ENCODE peak calls at places on chromosomes 6 and 20, in four cellular contexts. J is GM12878, A is HepG2, Z is K562. H is an unnamed sample.
A peak's percentile ranks its signal among the peaks of the same experiment; 100 is the strongest.

GRCh38 chr6:121817141-121817540 is 381.7 kb downstream of the GJA1 start:
- DNase-seq in J (no peak), A (no peak), Z (no peak), H (no peak)

GRCh38 chr6:159714404-159714803 is 12.9 kb upstream of the WTAP start:
- DNase-seq in J (no peak), A (no peak), Z (no peak), H (no peak)

GRCh38 chr6:3026811-3027626 is 27.3 kb downstream of the NQO2 start:
- DNase-seq in J (peak; percentile 63), A (no peak), Z (peak; percentile 80), H (no peak)

GRCh38 chr6:133724726-133725125 is 164.2 kb upstream of the TCF21 start:
- DNase-seq in J (no peak), A (no peak), Z (no peak), H (no peak)

GRCh38 chr6:37314803-37315515 is 38.8 kb upstream of the RNF8 start:
- DNase-seq in J (no peak), A (peak; percentile 48), Z (peak; percentile 95), H (peak; percentile 17)

GRCh38 chr6:56620229-56620868 is 22.3 kb downstream of the DST start:
- DNase-seq in J (no peak), A (no peak), Z (no peak), H (no peak)

GRCh38 chr20:5657190-5657872 is 92.9 kb upstream of the SHLD1 start:
- DNase-seq in J (no peak), A (peak; percentile 70), Z (no peak), H (no peak)

GRCh38 chr6:5401845-5402738 is 140.8 kb downstream of the FARS2 start:
- DNase-seq in J (no peak), A (peak; percentile 19), Z (no peak), H (no peak)

GRCh38 chr20:53622247-53623114 is 28.8 kb upstream of the ZNF217 start:
- DNase-seq in J (peak; percentile 38), A (peak; percentile 35), Z (no peak), H (no peak)

GRCh38 chr6:7241709-7242645 is 71.0 kb downstream of the SSR1 start:
- DNase-seq in J (no peak), A (peak; percentile 95), Z (no peak), H (no peak)

GRCh38 chr6:4403828-4404227 is 268.5 kb upstream of the ECI2 start:
- DNase-seq in J (no peak), A (no peak), Z (no peak), H (no peak)

GRCh38 chr6:165799736-165800135 is 136.7 kb upstream of the PDE10A start:
- DNase-seq in J (no peak), A (no peak), Z (no peak), H (no peak)

GRCh38 chr6:93238632-93239031 is 180.7 kb downstream of the EPHA7 start:
- DNase-seq in J (no peak), A (no peak), Z (no peak), H (no peak)

GRCh38 chr6:156582509-156582992 is 194.6 kb upstream of the ARID1B start:
- DNase-seq in J (no peak), A (no peak), Z (no peak), H (no peak)

GRCh38 chr6:34044945-34045595 is 100.8 kb downstream of the GRM4 start:
- DNase-seq in J (peak; percentile 7), A (no peak), Z (no peak), H (no peak)

GRCh38 chr20:44295995-44296394 is 15.0 kb downstream of the FITM2 start:
- DNase-seq in J (no peak), A (no peak), Z (no peak), H (no peak)

GRCh38 chr6:107033136-107033535 is 5.1 kb downstream of the MTRES1 start:
- DNase-seq in J (no peak), A (no peak), Z (no peak), H (no peak)

GRCh38 chr6:12354499-12354898 is 64.3 kb downstream of the EDN1 start:
- DNase-seq in J (peak; percentile 91), A (no peak), Z (no peak), H (peak; percentile 38)

GRCh38 chr20:35734777-35735649 is 7.0 kb downstream of the RBM39 start:
- DNase-seq in J (no peak), A (no peak), Z (no peak), H (no peak)

GRCh38 chr20:11769825-11770224 is 147.9 kb upstream of the BTBD3 start:
- DNase-seq in J (no peak), A (no peak), Z (no peak), H (no peak)

GRCh38 chr20:3727333-3728035 is 5.0 kb upstream of the HSPA12B start:
- DNase-seq in J (no peak), A (no peak), Z (no peak), H (no peak)

GRCh38 chr20:51661609-51662178 is 106.5 kb downstream of the ATP9A start:
- DNase-seq in J (no peak), A (peak; percentile 95), Z (no peak), H (no peak)

GRCh38 chr6:52815167-52816092 is 11.8 kb upstream of the GSTA1 start:
- DNase-seq in J (no peak), A (peak; percentile 91), Z (peak; percentile 66), H (peak; percentile 34)

GRCh38 chr20:52191436-52192295 is at the start of gene ZFP64:
- DNase-seq in J (no peak), A (peak; percentile 83), Z (peak; percentile 84), H (no peak)

GRCh38 chr6:393391-394221 is 2.1 kb downstream of the IRF4 start:
- DNase-seq in J (no peak), A (no peak), Z (no peak), H (no peak)

GRCh38 chr6:154302111-154302752 is 54.4 kb downstream of the IPCEF1 start:
- DNase-seq in J (peak; percentile 90), A (no peak), Z (peak; percentile 14), H (no peak)

GRCh38 chr6:121389419-121389818 is 46.0 kb upstream of the GJA1 start:
- DNase-seq in J (no peak), A (no peak), Z (no peak), H (no peak)

GRCh38 chr6:36820700-36821580 is 18.3 kb downstream of the CPNE5 start:
- DNase-seq in J (no peak), A (no peak), Z (peak; percentile 87), H (no peak)

GRCh38 chr6:119096683-119097310 is 18.3 kb upstream of the FAM184A start:
- DNase-seq in J (no peak), A (no peak), Z (no peak), H (no peak)

GRCh38 chr6:16762547-16763477 is 1.6 kb upstream of the ATXN1 start:
- DNase-seq in J (no peak), A (peak; percentile 82), Z (peak; percentile 67), H (no peak)

GRCh38 chr6:30544666-30545272 is 11.5 kb downstream of the GNL1 start:
- DNase-seq in J (no peak), A (peak; percentile 55), Z (peak; percentile 63), H (no peak)

GRCh38 chr6:53192590-53193232 is 44.1 kb upstream of the GCM1 start:
- DNase-seq in J (no peak), A (no peak), Z (no peak), H (no peak)

DNA sequence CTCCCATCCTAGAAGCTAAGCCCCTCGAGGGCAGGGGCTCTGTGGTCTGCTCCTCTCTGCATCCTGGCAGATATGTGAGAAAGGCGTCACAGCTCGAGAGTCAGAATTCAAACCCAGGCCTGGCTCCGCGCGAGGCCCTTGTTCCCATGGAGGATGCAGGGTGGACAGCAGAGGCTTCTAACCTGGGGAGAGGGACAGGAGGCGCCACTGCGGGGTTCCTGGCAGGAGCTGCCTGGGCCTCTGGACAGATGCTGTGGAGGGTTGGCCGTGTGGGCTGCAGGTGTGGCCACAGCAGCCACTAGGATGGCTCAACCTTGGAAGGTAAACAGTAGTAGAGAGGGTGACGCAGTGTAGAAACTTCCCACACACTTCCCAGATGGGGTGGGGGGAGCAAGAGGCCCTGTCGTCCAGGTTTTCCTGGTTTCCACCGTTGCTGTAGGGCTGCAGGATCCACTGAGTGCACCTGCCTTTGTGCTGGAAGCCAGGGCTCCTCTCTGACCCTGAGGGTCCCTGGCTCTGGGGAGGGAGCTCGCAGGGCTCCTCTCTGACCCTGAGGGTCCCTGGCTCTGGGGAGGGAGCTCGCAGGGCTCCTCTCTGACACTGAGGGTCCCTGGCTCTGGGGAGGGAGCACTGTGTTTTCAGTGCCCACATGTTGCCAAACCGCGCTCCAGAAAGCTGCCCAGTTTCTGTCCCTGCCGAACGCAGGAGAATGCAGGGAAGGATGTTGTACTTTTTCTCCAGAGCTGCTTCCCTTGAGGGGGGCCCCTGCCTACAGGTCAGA is 14.2 kb downstream of the RBM38 start:
- DNase-seq in J (no peak), A (no peak), Z (no peak), H (no peak)
- H3K36me3 ChIP-seq in J (peaks cover 37% of the 10 kb centered on the region), A (peaks cover 47% of the 10 kb centered on the region), Z (peaks cover 89% of the 10 kb centered on the region), H (peaks cover 56% of the 10 kb centered on the region)

DNA sequence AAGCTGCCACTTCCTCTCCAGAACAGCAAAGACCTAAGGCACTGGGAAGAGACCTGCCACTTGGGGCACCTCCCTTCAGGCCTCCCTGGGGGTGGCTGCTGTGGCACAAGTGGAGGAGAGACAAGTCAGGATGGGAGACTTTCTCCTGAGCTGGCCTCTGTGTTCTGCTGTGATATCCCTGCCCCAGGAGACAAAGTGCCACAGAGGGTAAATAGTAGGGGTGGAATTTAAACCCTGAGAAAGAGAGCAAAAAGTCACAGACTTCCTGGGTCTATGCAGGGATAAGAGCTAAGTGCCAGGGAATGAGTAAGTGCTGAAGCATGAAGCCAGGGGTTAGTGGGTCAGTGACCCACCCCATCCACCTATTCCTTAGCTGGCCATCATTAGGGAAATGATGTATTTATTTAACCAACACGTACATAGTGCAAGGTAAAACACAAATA is 84.2 kb downstream of the MRPL14 start:
- DNase-seq in J (no peak), A (peak; percentile 30), Z (no peak), H (no peak)
- TF ChIP-seq CBX5 in J (no peak), A (no peak), Z (no peak), H (no peak)

DNA sequence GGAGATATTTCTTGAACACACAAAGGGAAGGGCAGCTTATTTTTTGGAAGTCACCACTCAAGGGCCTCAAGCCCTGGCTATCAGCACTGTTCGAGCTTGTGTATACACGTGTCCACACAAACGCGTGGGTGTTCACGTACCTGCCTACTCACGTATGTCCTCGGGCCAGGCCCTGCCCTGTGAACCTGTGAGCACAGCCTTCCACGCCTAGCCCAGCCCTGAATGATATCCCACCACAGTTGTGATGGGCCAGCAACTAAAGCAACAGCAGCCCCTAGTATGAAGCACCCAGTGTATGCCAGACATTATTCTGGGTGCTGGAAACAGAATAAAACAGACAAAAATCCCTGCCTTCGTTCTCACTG is 2.0 kb downstream of the ACTL10 start:
- DNase-seq in J (no peak), A (no peak), Z (no peak), H (no peak)
- TF ChIP-seq SIN3A in J (no peak), A (no peak), Z (no peak), H (no peak)

DNA sequence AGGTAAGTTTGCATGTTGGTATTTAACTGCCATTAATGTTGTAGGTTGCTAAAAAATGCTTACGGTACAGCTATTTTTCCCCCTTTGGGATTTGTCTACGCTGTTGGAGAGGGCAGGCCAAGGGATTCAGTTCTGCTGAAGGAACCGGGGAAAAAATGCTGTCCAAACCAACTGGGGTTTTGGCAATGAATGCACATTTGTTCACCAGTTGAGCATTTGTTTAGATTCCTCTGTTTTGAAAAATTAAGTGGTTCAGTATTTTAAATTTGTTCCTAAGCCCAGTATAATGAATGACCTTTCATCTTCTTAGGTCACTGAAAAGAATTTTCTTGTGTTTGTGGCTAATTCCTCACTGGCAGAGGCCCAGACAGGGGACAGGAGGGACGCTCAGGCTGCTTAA is 10.8 kb upstream of the EYA2 start:
- DNase-seq in J (no peak), A (no peak), Z (no peak), H (no peak)
- H3K36me3 ChIP-seq in J (no peaks in the 10 kb centered on the region), A (no peaks in the 10 kb centered on the region), Z (no peaks in the 10 kb centered on the region), H (no peaks in the 10 kb centered on the region)

H was measured in H1.